ENCODE peak calls at places on chromosomes 2 and 18, in six cellular contexts. A is SJCRH30; J is spleen; V is upper lobe of right lung; E is activated T-cell treated with anti-CD3 and anti-CD28 coated beads, Interleukin-2, amount 50 U/mL, for 72 hours; M is stimulated activated CD4-positive, alpha-beta T cell treated with anti-CD3 and anti-CD28 coated beads, Interleukin-1b, Interleukin-23, amount 100 ng/mL, for 48 hours. U is an unnamed sample.

GRCh38 chr18:36830141-36830495 is 1.2 kb downstream of the KIAA1328 start:
- DNase-seq in E (no peak), A (no peak), J (no peak), M (no peak), V (no peak), U (no peak)

GRCh38 chr2:28595323-28595722 is 99.5 kb downstream of the PLB1 start:
- DNase-seq in M (no peak), A (no peak), J (no peak), E (no peak), V (no peak), U (no peak)

GRCh38 chr2:204892506-204893255 is 347.4 kb downstream of the PARD3B start:
- DNase-seq in E (no peak), A (no peak), J (no peak), M (no peak), V (no peak), U (no peak)

GRCh38 chr2:176445831-176446433 is 176.7 kb downstream of the MTX2 start:
- DNase-seq in V (no peak), J (no peak), A (peak), E (no peak), M (no peak), U (no peak)

GRCh38 chr2:237118025-237118424 is 32.3 kb downstream of the COPS8 start:
- DNase-seq in J (no peak), M (no peak), V (no peak), E (no peak), A (no peak), U (peak)

GRCh38 chr18:67771271-67771670 is 254.8 kb upstream of the DSEL start:
- DNase-seq in J (no peak), M (no peak), V (no peak), A (no peak), E (no peak), U (no peak)

GRCh38 chr2:85137131-85137530 is 3.9 kb downstream of the TCF7L1 start:
- DNase-seq in E (no peak), A (no peak), J (no peak), M (no peak), V (no peak), U (no peak)

GRCh38 chr2:238406998-238407285 is 19.8 kb upstream of the ASB1 start:
- DNase-seq in V (no peak), E (no peak), A (no peak), J (no peak), M (no peak), U (no peak)

GRCh38 chr2:58357521-58357920 is 116.4 kb upstream of the FANCL start:
- DNase-seq in V (no peak), A (no peak), J (no peak), M (no peak), E (no peak), U (no peak)

GRCh38 chr2:45567974-45568789 is 42.9 kb downstream of the SRBD1 start:
- DNase-seq in J (no peak), V (no peak), E (no peak), M (no peak), A (no peak), U (no peak)

GRCh38 chr2:152078662-152079061 is 20.2 kb downstream of the CACNB4 start:
- DNase-seq in M (no peak), A (no peak), E (no peak), V (no peak), J (no peak), U (no peak)

GRCh38 chr2:168910330-168910729 is 9.2 kb downstream of the G6PC2 start:
- DNase-seq in M (no peak), A (no peak), V (no peak), J (no peak), E (no peak), U (no peak)

GRCh38 chr2:9990735-9991134 is 39.2 kb downstream of the GRHL1 start:
- DNase-seq in E (no peak), M (no peak), J (no peak), V (no peak), A (no peak), U (no peak)

GRCh38 chr2:213722564-213722963 is 438.3 kb downstream of the SPAG16 start:
- DNase-seq in M (no peak), E (no peak), V (no peak), A (no peak), J (no peak), U (no peak)

GRCh38 chr2:151381266-151381665 is 23.9 kb downstream of the TNFAIP6 start:
- DNase-seq in J (no peak), E (no peak), A (no peak), V (no peak), M (no peak), U (no peak)

GRCh38 chr2:179837408-179837807 is 24.0 kb downstream of the ZNF385B start:
- DNase-seq in E (no peak), M (no peak), A (peak), V (no peak), J (no peak), U (no peak)